ENCODE peak calls at places on chromosomes 11 and 22, in ten cellular contexts. One of them, this sample, is unnamed.

GRCh38 chr11:119509969-119510401 is 87.0 kb upstream of the THY1 start:
- DNase-seq in effector CD4-positive, alpha-beta T cell: no peak
- DNase-seq in HTR-8/SVneo: peak; percentile 33
- DNase-seq in A549: peak; percentile 42
- DNase-seq in NAMALWA: peak; percentile 79
- DNase-seq in heart right ventricle: no peak
- DNase-seq in astrocyte: peak; percentile 93
- DNase-seq in cerebellar cortex: no peak
- DNase-seq in sciatic nerve: no peak
- DNase-seq in stomach: no peak
- DNase-seq in this sample: no peak

GRCh38 chr22:47674600-47674999 is 912.1 kb downstream of the TBC1D22A start:
- DNase-seq in effector CD4-positive, alpha-beta T cell: no peak
- DNase-seq in HTR-8/SVneo: no peak
- DNase-seq in A549: no peak
- DNase-seq in NAMALWA: no peak
- DNase-seq in heart right ventricle: no peak
- DNase-seq in astrocyte: no peak
- DNase-seq in cerebellar cortex: no peak
- DNase-seq in sciatic nerve: no peak
- DNase-seq in stomach: no peak
- DNase-seq in this sample: no peak

GRCh38 chr22:27719535-27720227 is 81.9 kb downstream of the MN1 start:
- DNase-seq in effector CD4-positive, alpha-beta T cell: no peak
- DNase-seq in HTR-8/SVneo: no peak
- DNase-seq in A549: peak; percentile 69
- DNase-seq in NAMALWA: peak; percentile 6
- DNase-seq in heart right ventricle: no peak
- DNase-seq in astrocyte: no peak
- DNase-seq in cerebellar cortex: peak; percentile 1
- DNase-seq in sciatic nerve: no peak
- DNase-seq in stomach: no peak
- DNase-seq in this sample: peak; percentile 90

GRCh38 chr22:39490135-39490798 is 11.8 kb upstream of the MIEF1 start:
- DNase-seq in effector CD4-positive, alpha-beta T cell: peak; percentile 73
- DNase-seq in HTR-8/SVneo: peak; percentile 66
- DNase-seq in A549: peak; percentile 74
- DNase-seq in NAMALWA: peak; percentile 93
- DNase-seq in heart right ventricle: peak; percentile 74
- DNase-seq in astrocyte: peak; percentile 65
- DNase-seq in cerebellar cortex: peak; percentile 96
- DNase-seq in sciatic nerve: peak; percentile 85
- DNase-seq in stomach: peak; percentile 76
- DNase-seq in this sample: peak; percentile 71

GRCh38 chr22:38111941-38112355 is 1.5 kb upstream of the BAIAP2L2 start:
- DNase-seq in effector CD4-positive, alpha-beta T cell: no peak
- DNase-seq in HTR-8/SVneo: no peak
- DNase-seq in A549: no peak
- DNase-seq in NAMALWA: no peak
- DNase-seq in heart right ventricle: no peak
- DNase-seq in astrocyte: no peak
- DNase-seq in cerebellar cortex: no peak
- DNase-seq in sciatic nerve: no peak
- DNase-seq in stomach: peak; percentile 53
- DNase-seq in this sample: no peak

GRCh38 chr11:96817488-96817887 is 427.7 kb downstream of the JRKL start:
- DNase-seq in effector CD4-positive, alpha-beta T cell: no peak
- DNase-seq in HTR-8/SVneo: peak; percentile 22
- DNase-seq in A549: no peak
- DNase-seq in NAMALWA: no peak
- DNase-seq in heart right ventricle: no peak
- DNase-seq in astrocyte: peak; percentile 32
- DNase-seq in cerebellar cortex: no peak
- DNase-seq in sciatic nerve: no peak
- DNase-seq in stomach: no peak
- DNase-seq in this sample: no peak

GRCh38 chr11:61733120-61733978 is 19.1 kb upstream of the MYRF start:
- DNase-seq in effector CD4-positive, alpha-beta T cell: peak; percentile 80
- DNase-seq in HTR-8/SVneo: peak; percentile 90
- DNase-seq in A549: peak; percentile 81
- DNase-seq in NAMALWA: peak; percentile 89
- DNase-seq in heart right ventricle: peak; percentile 88
- DNase-seq in astrocyte: peak; percentile 50
- DNase-seq in cerebellar cortex: peak; percentile 87
- DNase-seq in sciatic nerve: peak; percentile 95
- DNase-seq in stomach: peak; percentile 92
- DNase-seq in this sample: peak; percentile 79

GRCh38 chr22:27603111-27603822 is 198.3 kb downstream of the MN1 start:
- DNase-seq in effector CD4-positive, alpha-beta T cell: no peak
- DNase-seq in HTR-8/SVneo: no peak
- DNase-seq in A549: no peak
- DNase-seq in NAMALWA: no peak
- DNase-seq in heart right ventricle: no peak
- DNase-seq in astrocyte: no peak
- DNase-seq in cerebellar cortex: no peak
- DNase-seq in sciatic nerve: no peak
- DNase-seq in stomach: no peak
- DNase-seq in this sample: no peak

GRCh38 chr11:6737872-6738466 is 33.8 kb downstream of the OR2AG2 start:
- DNase-seq in effector CD4-positive, alpha-beta T cell: peak; percentile 69
- DNase-seq in HTR-8/SVneo: peak; percentile 38
- DNase-seq in A549: peak; percentile 45
- DNase-seq in NAMALWA: peak; percentile 86
- DNase-seq in heart right ventricle: no peak
- DNase-seq in astrocyte: peak; percentile 6
- DNase-seq in cerebellar cortex: peak; percentile 53
- DNase-seq in sciatic nerve: no peak
- DNase-seq in stomach: peak; percentile 65
- DNase-seq in this sample: no peak

GRCh38 chr11:97722721-97723120 is 1298.0 kb upstream of the CNTN5 start:
- DNase-seq in effector CD4-positive, alpha-beta T cell: no peak
- DNase-seq in HTR-8/SVneo: no peak
- DNase-seq in A549: no peak
- DNase-seq in NAMALWA: no peak
- DNase-seq in heart right ventricle: no peak
- DNase-seq in astrocyte: peak; percentile 6
- DNase-seq in cerebellar cortex: no peak
- DNase-seq in sciatic nerve: no peak
- DNase-seq in stomach: no peak
- DNase-seq in this sample: no peak

GRCh38 chr22:19510919-19511341 is 13.3 kb downstream of the CLDN5 start:
- DNase-seq in effector CD4-positive, alpha-beta T cell: no peak
- DNase-seq in HTR-8/SVneo: no peak
- DNase-seq in A549: no peak
- DNase-seq in NAMALWA: no peak
- DNase-seq in heart right ventricle: no peak
- DNase-seq in astrocyte: no peak
- DNase-seq in cerebellar cortex: no peak
- DNase-seq in sciatic nerve: no peak
- DNase-seq in stomach: no peak
- DNase-seq in this sample: no peak

GRCh38 chr11:28009383-28009782 is 98.6 kb downstream of the KIF18A start:
- DNase-seq in effector CD4-positive, alpha-beta T cell: no peak
- DNase-seq in HTR-8/SVneo: peak; percentile 5
- DNase-seq in A549: peak; percentile 29
- DNase-seq in NAMALWA: no peak
- DNase-seq in heart right ventricle: no peak
- DNase-seq in astrocyte: peak; percentile 65
- DNase-seq in cerebellar cortex: no peak
- DNase-seq in sciatic nerve: no peak
- DNase-seq in stomach: no peak
- DNase-seq in this sample: no peak

GRCh38 chr11:69007978-69008381 is 5.1 kb downstream of the MRGPRF start:
- DNase-seq in effector CD4-positive, alpha-beta T cell: no peak
- DNase-seq in HTR-8/SVneo: no peak
- DNase-seq in A549: peak; percentile 24
- DNase-seq in NAMALWA: no peak
- DNase-seq in heart right ventricle: no peak
- DNase-seq in astrocyte: no peak
- DNase-seq in cerebellar cortex: no peak
- DNase-seq in sciatic nerve: peak; percentile 59
- DNase-seq in stomach: no peak
- DNase-seq in this sample: no peak

GRCh38 chr22:22671506-22671905 is 27.1 kb downstream of the GGTLC2 start:
- DNase-seq in effector CD4-positive, alpha-beta T cell: no peak
- DNase-seq in HTR-8/SVneo: no peak
- DNase-seq in A549: no peak
- DNase-seq in NAMALWA: no peak
- DNase-seq in heart right ventricle: no peak
- DNase-seq in astrocyte: no peak
- DNase-seq in cerebellar cortex: no peak
- DNase-seq in sciatic nerve: no peak
- DNase-seq in stomach: no peak
- DNase-seq in this sample: no peak

GRCh38 chr11:119315139-119316016 is 1.6 kb downstream of the MCAM start:
- DNase-seq in effector CD4-positive, alpha-beta T cell: peak; percentile 38
- DNase-seq in HTR-8/SVneo: peak; percentile 65
- DNase-seq in A549: no peak
- DNase-seq in NAMALWA: peak; percentile 71
- DNase-seq in heart right ventricle: peak; percentile 32
- DNase-seq in astrocyte: no peak
- DNase-seq in cerebellar cortex: peak; percentile 79
- DNase-seq in sciatic nerve: peak; percentile 72
- DNase-seq in stomach: no peak
- DNase-seq in this sample: no peak

GRCh38 chr11:68959465-68960298 is 21.1 kb downstream of the MRGPRD start:
- DNase-seq in effector CD4-positive, alpha-beta T cell: no peak
- DNase-seq in HTR-8/SVneo: no peak
- DNase-seq in A549: no peak
- DNase-seq in NAMALWA: no peak
- DNase-seq in heart right ventricle: no peak
- DNase-seq in astrocyte: no peak
- DNase-seq in cerebellar cortex: peak; percentile 92
- DNase-seq in sciatic nerve: no peak
- DNase-seq in stomach: no peak
- DNase-seq in this sample: no peak

GRCh38 chr11:95674669-95675358 is 114.8 kb downstream of the FAM76B start:
- DNase-seq in effector CD4-positive, alpha-beta T cell: peak; percentile 25
- DNase-seq in HTR-8/SVneo: no peak
- DNase-seq in A549: no peak
- DNase-seq in NAMALWA: no peak
- DNase-seq in heart right ventricle: no peak
- DNase-seq in astrocyte: no peak
- DNase-seq in cerebellar cortex: no peak
- DNase-seq in sciatic nerve: no peak
- DNase-seq in stomach: no peak
- DNase-seq in this sample: no peak

This sample was measured in gastrocnemius medialis.